ENCODE peak calls at places on chromosomes 1 and 21, in eight cellular contexts. One of them, this sample, is unnamed.

GRCh38 chr1:182389619-182390047 is 2.0 kb downstream of the GLUL start:
- DNase-seq in upper lobe of left lung: no peak
- DNase-seq in AG04449: no peak
- DNase-seq in mucosa of descending colon: peak
- DNase-seq in epithelial cell of proximal tubule: no peak
- DNase-seq in HAP-1: no peak
- DNase-seq in heart right ventricle: peak
- DNase-seq in colonic mucosa: peak
- DNase-seq in this sample: peak

GRCh38 chr1:228001738-228002535 is 4.9 kb upstream of the WNT3A start:
- DNase-seq in mucosa of descending colon: no peak
- DNase-seq in heart right ventricle: no peak
- DNase-seq in AG04449: no peak
- DNase-seq in epithelial cell of proximal tubule: no peak
- DNase-seq in colonic mucosa: no peak
- DNase-seq in upper lobe of left lung: peak
- DNase-seq in HAP-1: no peak
- DNase-seq in this sample: no peak

GRCh38 chr1:205493241-205494085 is 11.0 kb upstream of the CDK18 start:
- DNase-seq in colonic mucosa: no peak
- DNase-seq in mucosa of descending colon: no peak
- DNase-seq in AG04449: no peak
- DNase-seq in upper lobe of left lung: no peak
- DNase-seq in HAP-1: no peak
- DNase-seq in heart right ventricle: no peak
- DNase-seq in epithelial cell of proximal tubule: no peak
- DNase-seq in this sample: peak

GRCh38 chr1:153833171-153833570 is 58.0 kb downstream of the SLC27A3 start:
- DNase-seq in AG04449: no peak
- DNase-seq in heart right ventricle: no peak
- DNase-seq in colonic mucosa: no peak
- DNase-seq in upper lobe of left lung: no peak
- DNase-seq in mucosa of descending colon: no peak
- DNase-seq in HAP-1: no peak
- DNase-seq in epithelial cell of proximal tubule: no peak
- DNase-seq in this sample: no peak

GRCh38 chr1:52360595-52360968 is 5.4 kb downstream of the CC2D1B start:
- DNase-seq in AG04449: no peak
- DNase-seq in colonic mucosa: no peak
- DNase-seq in mucosa of descending colon: no peak
- DNase-seq in heart right ventricle: no peak
- DNase-seq in HAP-1: no peak
- DNase-seq in epithelial cell of proximal tubule: no peak
- DNase-seq in upper lobe of left lung: no peak
- DNase-seq in this sample: no peak

GRCh38 chr1:42937836-42938595 is 20.7 kb downstream of the SLC2A1 start:
- DNase-seq in epithelial cell of proximal tubule: no peak
- DNase-seq in colonic mucosa: peak
- DNase-seq in HAP-1: no peak
- DNase-seq in upper lobe of left lung: no peak
- DNase-seq in mucosa of descending colon: peak
- DNase-seq in heart right ventricle: no peak
- DNase-seq in AG04449: no peak
- DNase-seq in this sample: no peak

GRCh38 chr1:215786997-215787396 is 219.9 kb downstream of the KCTD3 start:
- DNase-seq in heart right ventricle: no peak
- DNase-seq in colonic mucosa: no peak
- DNase-seq in HAP-1: no peak
- DNase-seq in upper lobe of left lung: no peak
- DNase-seq in AG04449: no peak
- DNase-seq in mucosa of descending colon: no peak
- DNase-seq in epithelial cell of proximal tubule: no peak
- DNase-seq in this sample: no peak

GRCh38 chr21:44485796-44486195 is 30.5 kb downstream of the LRRC3 start:
- DNase-seq in AG04449: no peak
- DNase-seq in colonic mucosa: no peak
- DNase-seq in mucosa of descending colon: no peak
- DNase-seq in upper lobe of left lung: no peak
- DNase-seq in epithelial cell of proximal tubule: no peak
- DNase-seq in heart right ventricle: no peak
- DNase-seq in HAP-1: no peak
- DNase-seq in this sample: no peak

GRCh38 chr1:104801344-104801743 is 1051.6 kb downstream of the AMY1C start:
- DNase-seq in HAP-1: no peak
- DNase-seq in heart right ventricle: no peak
- DNase-seq in colonic mucosa: no peak
- DNase-seq in epithelial cell of proximal tubule: no peak
- DNase-seq in AG04449: no peak
- DNase-seq in mucosa of descending colon: no peak
- DNase-seq in upper lobe of left lung: no peak
- DNase-seq in this sample: no peak

GRCh38 chr1:183023146-183023600 is at the start of gene LAMC1:
- DNase-seq in HAP-1: peak
- DNase-seq in heart right ventricle: peak
- DNase-seq in upper lobe of left lung: peak
- DNase-seq in colonic mucosa: peak
- DNase-seq in mucosa of descending colon: peak
- DNase-seq in epithelial cell of proximal tubule: no peak
- DNase-seq in AG04449: no peak
- DNase-seq in this sample: peak

GRCh38 chr21:35252831-35253230 is 203.7 kb upstream of the RUNX1 start:
- DNase-seq in mucosa of descending colon: no peak
- DNase-seq in heart right ventricle: no peak
- DNase-seq in epithelial cell of proximal tubule: no peak
- DNase-seq in colonic mucosa: no peak
- DNase-seq in upper lobe of left lung: no peak
- DNase-seq in HAP-1: no peak
- DNase-seq in AG04449: no peak
- DNase-seq in this sample: no peak

GRCh38 chr1:27519341-27520258 is 29.6 kb upstream of the WASF2 start:
- DNase-seq in upper lobe of left lung: peak
- DNase-seq in mucosa of descending colon: no peak
- DNase-seq in heart right ventricle: no peak
- DNase-seq in colonic mucosa: no peak
- DNase-seq in AG04449: no peak
- DNase-seq in epithelial cell of proximal tubule: no peak
- DNase-seq in HAP-1: no peak
- DNase-seq in this sample: no peak

GRCh38 chr1:77412069-77412793 is 130.4 kb downstream of the AK5 start:
- DNase-seq in heart right ventricle: no peak
- DNase-seq in HAP-1: peak
- DNase-seq in upper lobe of left lung: no peak
- DNase-seq in AG04449: no peak
- DNase-seq in mucosa of descending colon: no peak
- DNase-seq in epithelial cell of proximal tubule: no peak
- DNase-seq in colonic mucosa: no peak
- DNase-seq in this sample: peak

GRCh38 chr21:45534591-45535331 is 7.5 kb downstream of the SLC19A1 start:
- DNase-seq in AG04449: no peak
- DNase-seq in mucosa of descending colon: peak
- DNase-seq in upper lobe of left lung: peak
- DNase-seq in HAP-1: no peak
- DNase-seq in colonic mucosa: peak
- DNase-seq in epithelial cell of proximal tubule: no peak
- DNase-seq in heart right ventricle: peak
- DNase-seq in this sample: peak

GRCh38 chr21:15514073-15514946 is 215.5 kb upstream of the USP25 start:
- DNase-seq in upper lobe of left lung: no peak
- DNase-seq in HAP-1: no peak
- DNase-seq in AG04449: no peak
- DNase-seq in colonic mucosa: peak
- DNase-seq in heart right ventricle: no peak
- DNase-seq in mucosa of descending colon: peak
- DNase-seq in epithelial cell of proximal tubule: no peak
- DNase-seq in this sample: no peak

GRCh38 chr1:110746644-110747259 is 72.0 kb upstream of the KCNA3 start:
- DNase-seq in AG04449: no peak
- DNase-seq in epithelial cell of proximal tubule: peak
- DNase-seq in mucosa of descending colon: peak
- DNase-seq in HAP-1: no peak
- DNase-seq in upper lobe of left lung: no peak
- DNase-seq in heart right ventricle: peak
- DNase-seq in colonic mucosa: peak
- DNase-seq in this sample: peak

GRCh38 chr21:39911286-39911685 is 44.0 kb downstream of the PCP4 start:
- DNase-seq in HAP-1: no peak
- DNase-seq in upper lobe of left lung: no peak
- DNase-seq in AG04449: no peak
- DNase-seq in colonic mucosa: no peak
- DNase-seq in mucosa of descending colon: no peak
- DNase-seq in epithelial cell of proximal tubule: no peak
- DNase-seq in heart right ventricle: no peak
- DNase-seq in this sample: no peak

GRCh38 chr21:46008893-46009635 is 27.5 kb downstream of the COL6A1 start:
- DNase-seq in HAP-1: no peak
- DNase-seq in mucosa of descending colon: no peak
- DNase-seq in AG04449: no peak
- DNase-seq in epithelial cell of proximal tubule: no peak
- DNase-seq in colonic mucosa: peak
- DNase-seq in upper lobe of left lung: peak
- DNase-seq in heart right ventricle: no peak
- DNase-seq in this sample: no peak

GRCh38 chr1:89633745-89634625 is 1.1 kb downstream of the LRRC8C start:
- DNase-seq in AG04449: no peak
- DNase-seq in epithelial cell of proximal tubule: no peak
- DNase-seq in heart right ventricle: peak
- DNase-seq in mucosa of descending colon: peak
- DNase-seq in colonic mucosa: peak
- DNase-seq in HAP-1: peak
- DNase-seq in upper lobe of left lung: no peak
- DNase-seq in this sample: peak

GRCh38 chr21:29290245-29290644 is 8.5 kb upstream of the BACH1 start:
- DNase-seq in heart right ventricle: no peak
- DNase-seq in HAP-1: no peak
- DNase-seq in upper lobe of left lung: no peak
- DNase-seq in epithelial cell of proximal tubule: no peak
- DNase-seq in AG04449: no peak
- DNase-seq in mucosa of descending colon: no peak
- DNase-seq in colonic mucosa: no peak
- DNase-seq in this sample: no peak

GRCh38 chr1:116372186-116372585 is 858 bp upstream of the ATP1A1 start:
- DNase-seq in heart right ventricle: no peak
- DNase-seq in epithelial cell of proximal tubule: no peak
- DNase-seq in AG04449: no peak
- DNase-seq in HAP-1: no peak
- DNase-seq in mucosa of descending colon: no peak
- DNase-seq in upper lobe of left lung: no peak
- DNase-seq in colonic mucosa: peak
- DNase-seq in this sample: no peak

GRCh38 chr1:237976345-237976744 is 85.6 kb upstream of the ZP4 start:
- DNase-seq in HAP-1: no peak
- DNase-seq in upper lobe of left lung: no peak
- DNase-seq in mucosa of descending colon: no peak
- DNase-seq in heart right ventricle: no peak
- DNase-seq in AG04449: no peak
- DNase-seq in colonic mucosa: no peak
- DNase-seq in epithelial cell of proximal tubule: no peak
- DNase-seq in this sample: no peak

GRCh38 chr1:46522184-46522968 is 29.1 kb downstream of the KNCN start:
- DNase-seq in AG04449: no peak
- DNase-seq in epithelial cell of proximal tubule: peak
- DNase-seq in colonic mucosa: peak
- DNase-seq in HAP-1: peak
- DNase-seq in heart right ventricle: no peak
- DNase-seq in mucosa of descending colon: peak
- DNase-seq in upper lobe of left lung: peak
- DNase-seq in this sample: peak

GRCh38 chr1:204437796-204438570 is 26.4 kb upstream of the PPP1R15B start:
- DNase-seq in HAP-1: no peak
- DNase-seq in colonic mucosa: no peak
- DNase-seq in epithelial cell of proximal tubule: no peak
- DNase-seq in upper lobe of left lung: no peak
- DNase-seq in AG04449: no peak
- DNase-seq in mucosa of descending colon: no peak
- DNase-seq in heart right ventricle: no peak
- DNase-seq in this sample: no peak
- H3K4me3 ChIP-seq in HAP-1: no peak
- H3K4me3 ChIP-seq in colonic mucosa: no peak
- H3K4me3 ChIP-seq in epithelial cell of proximal tubule: no peak
- H3K4me3 ChIP-seq in upper lobe of left lung: no peak
- H3K4me3 ChIP-seq in AG04449: no peak
- H3K4me3 ChIP-seq in mucosa of descending colon: no peak
- H3K4me3 ChIP-seq in heart right ventricle: no peak
- H3K4me3 ChIP-seq in this sample: no peak

GRCh38 chr1:244730153-244730933 is 77.4 kb downstream of the DESI2 start:
- DNase-seq in upper lobe of left lung: peak
- DNase-seq in epithelial cell of proximal tubule: no peak
- DNase-seq in colonic mucosa: peak
- DNase-seq in HAP-1: no peak
- DNase-seq in mucosa of descending colon: peak
- DNase-seq in AG04449: no peak
- DNase-seq in heart right ventricle: peak
- DNase-seq in this sample: peak
- H3K4me3 ChIP-seq in upper lobe of left lung: peak
- H3K4me3 ChIP-seq in epithelial cell of proximal tubule: peak
- H3K4me3 ChIP-seq in colonic mucosa: peak
- H3K4me3 ChIP-seq in HAP-1: no peak
- H3K4me3 ChIP-seq in mucosa of descending colon: no peak
- H3K4me3 ChIP-seq in AG04449: peak
- H3K4me3 ChIP-seq in heart right ventricle: peak
- H3K4me3 ChIP-seq in this sample: peak

DNA sequence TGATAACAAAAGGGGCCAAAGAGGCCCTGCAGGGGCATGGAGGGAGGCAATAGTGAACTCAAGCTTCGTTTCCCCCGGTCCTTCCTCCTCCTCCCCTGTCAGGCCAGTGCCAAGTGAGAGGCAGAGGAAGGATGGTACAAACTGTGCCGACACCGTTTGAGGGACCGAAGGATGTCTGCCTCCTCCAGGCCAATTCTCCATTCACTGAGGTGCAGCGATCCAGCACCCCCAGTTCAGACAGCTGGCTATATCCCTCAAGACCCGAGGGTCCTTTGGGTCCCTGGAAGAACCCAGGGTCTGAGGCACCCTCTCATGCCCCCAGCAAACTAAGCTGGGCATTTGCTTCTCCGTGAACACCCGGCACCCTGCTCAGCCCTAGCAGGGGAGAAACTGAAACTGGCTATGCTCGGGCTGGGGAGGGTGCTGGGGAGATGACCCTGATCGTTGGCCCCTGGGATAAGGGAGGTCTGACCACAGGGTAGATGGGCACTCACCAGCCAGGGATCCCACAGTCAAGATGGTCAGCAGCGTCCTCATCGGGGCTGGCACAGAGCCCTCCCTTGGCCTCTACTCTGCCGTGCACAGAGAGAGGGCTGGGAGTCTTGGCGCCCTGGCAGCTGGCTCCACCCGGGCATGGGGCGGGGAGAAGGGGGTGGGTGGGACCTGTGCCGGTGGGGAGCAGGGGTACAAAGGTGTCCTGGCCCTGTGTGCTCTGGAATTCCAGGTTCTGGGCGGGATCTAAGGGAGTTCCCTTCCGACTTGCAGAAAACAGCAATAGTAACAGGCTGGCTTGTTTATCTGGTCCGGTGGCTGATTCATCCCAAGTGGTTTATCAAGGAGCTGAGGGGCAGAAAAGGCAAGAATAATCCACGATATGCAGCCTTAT is at the start of gene IL22RA1:
- DNase-seq in upper lobe of left lung: peak
- DNase-seq in colonic mucosa: peak
- DNase-seq in heart right ventricle: no peak
- DNase-seq in epithelial cell of proximal tubule: no peak
- DNase-seq in mucosa of descending colon: peak
- DNase-seq in AG04449: no peak
- DNase-seq in HAP-1: no peak
- DNase-seq in this sample: no peak
- H3K4me3 ChIP-seq in upper lobe of left lung: peak
- H3K4me3 ChIP-seq in colonic mucosa: peak
- H3K4me3 ChIP-seq in heart right ventricle: no peak
- H3K4me3 ChIP-seq in epithelial cell of proximal tubule: peak
- H3K4me3 ChIP-seq in mucosa of descending colon: peak
- H3K4me3 ChIP-seq in AG04449: peak
- H3K4me3 ChIP-seq in HAP-1: no peak
- H3K4me3 ChIP-seq in this sample: no peak

GRCh38 chr1:21523297-21523813 is 14.1 kb downstream of the ALPL start:
- DNase-seq in epithelial cell of proximal tubule: no peak
- DNase-seq in HAP-1: no peak
- DNase-seq in colonic mucosa: no peak
- DNase-seq in mucosa of descending colon: no peak
- DNase-seq in AG04449: no peak
- DNase-seq in heart right ventricle: no peak
- DNase-seq in upper lobe of left lung: no peak
- DNase-seq in this sample: no peak
- H3K4me3 ChIP-seq in epithelial cell of proximal tubule: no peak
- H3K4me3 ChIP-seq in HAP-1: no peak
- H3K4me3 ChIP-seq in colonic mucosa: no peak
- H3K4me3 ChIP-seq in mucosa of descending colon: no peak
- H3K4me3 ChIP-seq in AG04449: no peak
- H3K4me3 ChIP-seq in heart right ventricle: no peak
- H3K4me3 ChIP-seq in upper lobe of left lung: no peak
- H3K4me3 ChIP-seq in this sample: no peak

This sample was measured in choroid plexus epithelial cell.